ENCODE peak calls at places on chromosome 12, in four cellular contexts. T is iPS DF 19.7, U is HEK293T, X is aorta. E is an unnamed sample.

GRCh38 chr12:65282840-65283239 is 4.4 kb downstream of the MSRB3 start:
- DNase-seq in X (no peak), T (no peak), U (no peak), E (no peak)

GRCh38 chr12:48978291-48978740 is at the start of gene WNT1:
- DNase-seq in X (no peak), T (no peak), U (no peak), E (peak; percentile 64)

GRCh38 chr12:106753526-106753925 is 21.0 kb upstream of the RIC8B start:
- DNase-seq in U (no peak), T (no peak), X (no peak), E (no peak)

GRCh38 chr12:96749978-96750377 is 157.1 kb upstream of the NEDD1 start:
- DNase-seq in T (no peak), U (no peak), X (no peak), E (no peak)

GRCh38 chr12:124938606-124939427 is 24.4 kb upstream of the UBC start:
- DNase-seq in T (no peak), U (peak; percentile 36), X (peak; percentile 78), E (no peak)

GRCh38 chr12:66132408-66132807 is 1.9 kb upstream of the LLPH start:
- DNase-seq in U (no peak), X (no peak), T (no peak), E (no peak)

GRCh38 chr12:23049180-23049579 is 424.2 kb downstream of the ETNK1 start:
- DNase-seq in X (no peak), T (no peak), U (no peak), E (no peak)

GRCh38 chr12:103505371-103506236 is 9.8 kb upstream of the C12orf42 start:
- DNase-seq in T (no peak), U (no peak), X (no peak), E (no peak)

GRCh38 chr12:105240233-105240632 is 4.3 kb upstream of the APPL2 start:
- DNase-seq in U (no peak), X (no peak), T (no peak), E (no peak)

GRCh38 chr12:110349521-110350151 is 53.9 kb downstream of the ANAPC7 start:
- DNase-seq in T (no peak), X (no peak), U (no peak), E (no peak)

GRCh38 chr12:3014641-3015040 is 55.4 kb downstream of the TEAD4 start:
- DNase-seq in X (no peak), T (no peak), U (no peak), E (no peak)

GRCh38 chr12:66210840-66211239 is 21.8 kb downstream of the IRAK3 start:
- DNase-seq in U (no peak), X (no peak), T (no peak), E (no peak)

GRCh38 chr12:15726029-15726756 is 63.0 kb downstream of the EPS8 start:
- DNase-seq in U (no peak), T (no peak), X (no peak), E (no peak)

GRCh38 chr12:120025640-120026039 is 36.6 kb downstream of the BICDL1 start:
- DNase-seq in U (no peak), T (no peak), X (no peak), E (no peak)

GRCh38 chr12:57037264-57037663 is 12.7 kb downstream of the MYO1A start:
- DNase-seq in U (no peak), X (no peak), T (no peak), E (no peak)

E was measured in NCI-H1930.